ENCODE peak calls at places on chromosome 20, in six cellular contexts. F is endodermal cell, S is mammary epithelial cell, N is uterus, Z is pancreas, J is NT2/D1. M is an unnamed sample.
A peak's percentile ranks its signal among the peaks of the same experiment; 100 is the strongest.

GRCh38 chr20:688809-689208 is 13.2 kb upstream of the SCRT2 start:
- DNase-seq in S (peak; percentile 8), F (peak; percentile 82), J (no peak), Z (no peak), N (no peak), M (no peak)

GRCh38 chr20:57756213-57756612 is 46.4 kb upstream of the PMEPA1 start:
- DNase-seq in N (peak; percentile 1), F (no peak), S (no peak), Z (no peak), J (no peak), M (no peak)

GRCh38 chr20:3080939-3081388 is 3.6 kb downstream of the AVP start:
- DNase-seq in Z (no peak), S (no peak), F (no peak), J (no peak), N (no peak), M (peak; percentile 52)

GRCh38 chr20:45835230-45836224 is 1.9 kb downstream of the SNX21 start:
- DNase-seq in Z (no peak), J (no peak), S (no peak), N (peak; percentile 50), F (no peak), M (no peak)

GRCh38 chr20:20869161-20869560 is 156.7 kb upstream of the RALGAPA2 start:
- DNase-seq in Z (no peak), F (no peak), S (no peak), J (no peak), N (no peak), M (no peak)

GRCh38 chr20:9520096-9520495 is 5.7 kb downstream of the LAMP5 start:
- DNase-seq in J (no peak), N (no peak), F (no peak), Z (no peak), S (no peak), M (no peak)

GRCh38 chr20:38649275-38649891 is 47.8 kb downstream of the ARHGAP40 start:
- DNase-seq in S (no peak), F (peak; percentile 80), N (no peak), Z (no peak), J (peak; percentile 43), M (no peak)

GRCh38 chr20:19354950-19355349 is 142.5 kb downstream of the SLC24A3 start:
- DNase-seq in N (no peak), S (no peak), J (no peak), F (no peak), Z (no peak), M (no peak)

GRCh38 chr20:11469795-11470495 is 447.7 kb upstream of the BTBD3 start:
- DNase-seq in Z (no peak), F (no peak), S (no peak), J (no peak), N (no peak), M (no peak)

GRCh38 chr20:2259731-2260130 is 36.1 kb upstream of the TGM3 start:
- DNase-seq in J (no peak), Z (no peak), S (no peak), F (no peak), N (no peak), M (no peak)

GRCh38 chr20:11849270-11849920 is 68.3 kb upstream of the BTBD3 start:
- DNase-seq in N (no peak), J (no peak), S (no peak), Z (no peak), F (no peak), M (no peak)

GRCh38 chr20:46673394-46674252 is 15.6 kb downstream of the TP53RK start:
- DNase-seq in F (no peak), S (no peak), N (no peak), J (no peak), Z (no peak), M (no peak)

GRCh38 chr20:61520761-61521460 is 268.9 kb downstream of the CDH4 start:
- DNase-seq in S (no peak), F (no peak), N (no peak), Z (no peak), J (no peak), M (no peak)

GRCh38 chr20:62193079-62194025 is 10.5 kb downstream of the MTG2 start:
- DNase-seq in S (no peak), Z (peak; percentile 31), N (no peak), J (no peak), F (peak; percentile 39), M (no peak)

GRCh38 chr20:54891907-54892306 is 416.5 kb downstream of the DOK5 start:
- DNase-seq in N (no peak), J (no peak), Z (no peak), S (no peak), F (no peak), M (no peak)

GRCh38 chr20:33099842-33100538 is 20.5 kb downstream of the BPIFB4 start:
- DNase-seq in Z (no peak), J (no peak), N (no peak), F (no peak), S (peak; percentile 8), M (no peak)

GRCh38 chr20:25296094-25297093 is 48.5 kb downstream of the PYGB start:
- DNase-seq in S (no peak), J (no peak), N (no peak), F (peak; percentile 62), Z (peak; percentile 67), M (peak; percentile 31)

GRCh38 chr20:48750941-48751620 is 76.7 kb downstream of the PREX1 start:
- DNase-seq in J (peak; percentile 88), Z (no peak), S (no peak), N (no peak), F (peak; percentile 95), M (peak; percentile 15)

GRCh38 chr20:14189794-14190402 is 147.5 kb downstream of the FLRT3 start:
- DNase-seq in N (no peak), J (no peak), S (peak; percentile 44), Z (no peak), F (no peak), M (no peak)

GRCh38 chr20:23125625-23126191 is 39.6 kb upstream of the CD93 start:
- DNase-seq in J (no peak), S (no peak), F (no peak), N (no peak), Z (no peak), M (no peak)

GRCh38 chr20:15098351-15098750 is 760.9 kb upstream of the FLRT3 start:
- DNase-seq in F (no peak), N (no peak), J (no peak), S (no peak), Z (no peak), M (no peak)

GRCh38 chr20:57586370-57586793 is 25.5 kb downstream of the PCK1 start:
- DNase-seq in F (no peak), J (no peak), Z (no peak), S (no peak), N (no peak), M (peak; percentile 74)

GRCh38 chr20:62872184-62872862 is 10.7 kb upstream of the TCFL5 start:
- DNase-seq in F (no peak), J (no peak), N (no peak), Z (no peak), S (no peak), M (no peak)

GRCh38 chr20:4959582-4959981 is 41.7 kb downstream of the SLC23A2 start:
- DNase-seq in N (no peak), Z (no peak), J (no peak), S (no peak), F (no peak), M (no peak)

GRCh38 chr20:4957939-4958362 is 43.4 kb downstream of the SLC23A2 start:
- DNase-seq in J (no peak), Z (no peak), S (no peak), N (no peak), F (no peak), M (peak; percentile 88)

GRCh38 chr20:4957187-4957586 is 44.1 kb downstream of the SLC23A2 start:
- DNase-seq in J (no peak), S (no peak), F (no peak), Z (no peak), N (no peak), M (no peak)

GRCh38 chr20:4953881-4954280 is 47.4 kb downstream of the SLC23A2 start:
- DNase-seq in S (no peak), Z (no peak), F (no peak), J (no peak), N (no peak), M (no peak)

GRCh38 chr20:4956200-4956810 is 45.0 kb downstream of the SLC23A2 start:
- DNase-seq in N (no peak), J (peak; percentile 54), F (no peak), S (peak; percentile 34), Z (no peak), M (no peak)
- H3K27me3 ChIP-seq in N (no peaks in the 10 kb centered on the region), J (no peaks in the 10 kb centered on the region), F (no peaks in the 10 kb centered on the region), S (no peaks in the 10 kb centered on the region), Z (no peaks in the 10 kb centered on the region), M (no peaks in the 10 kb centered on the region)

DNA sequence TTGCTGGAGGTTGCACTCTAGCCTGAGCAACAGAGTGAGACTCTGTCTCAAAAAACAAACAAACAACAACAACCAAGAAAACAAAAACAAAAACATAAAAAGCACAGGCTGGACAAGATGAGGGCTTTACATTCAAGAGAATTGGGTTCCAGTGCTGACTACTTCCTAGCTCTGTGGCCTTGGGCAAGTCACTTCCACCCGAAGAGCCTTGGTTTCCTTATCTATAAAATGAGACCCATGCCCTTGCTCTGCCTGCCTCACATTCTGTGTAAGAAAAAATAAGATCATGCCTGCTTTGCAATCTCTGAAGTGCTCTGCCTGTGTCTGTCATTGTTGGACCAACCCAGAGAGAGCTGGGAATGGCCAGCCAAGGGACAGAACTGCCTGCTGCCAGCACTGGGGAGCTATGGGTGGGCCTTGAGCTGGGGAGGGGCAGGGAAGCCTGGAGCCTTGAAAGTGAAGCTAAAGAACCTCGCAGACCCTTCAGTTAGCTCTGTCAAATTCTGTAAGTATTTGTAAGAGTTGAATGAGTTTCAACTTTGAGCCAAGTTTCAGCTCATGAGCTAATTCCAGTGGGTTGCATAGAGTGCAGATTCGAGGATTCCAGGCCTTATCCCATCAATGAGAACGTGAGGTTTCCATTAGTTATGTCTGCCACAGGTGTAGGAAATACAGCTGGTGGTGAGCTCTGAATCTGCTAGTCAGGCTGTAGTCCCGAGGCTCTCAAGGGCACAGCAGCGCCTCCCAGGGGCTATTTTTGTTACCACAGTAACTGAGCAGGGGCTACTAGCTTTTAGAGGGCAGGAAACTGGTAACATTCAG is 93.2 kb downstream of the DLGAP4 start:
- DNase-seq in J (peak; percentile 83), Z (no peak), N (no peak), F (peak; percentile 98), S (peak; percentile 53), M (peak; percentile 8)
- H3K36me3 ChIP-seq in J (no peaks in the 10 kb centered on the region), Z (no peaks in the 10 kb centered on the region), N (no peaks in the 10 kb centered on the region), F (no peaks in the 10 kb centered on the region), S (no peaks in the 10 kb centered on the region), M (no peaks in the 10 kb centered on the region)

GRCh38 chr20:51563597-51564332 is 21.2 kb upstream of the NFATC2 start:
- DNase-seq in N (peak; percentile 75), Z (no peak), S (peak; percentile 54), J (no peak), F (peak; percentile 88), M (peak; percentile 49)
- H3K27me3 ChIP-seq in N (no peaks in the 10 kb centered on the region), Z (no peaks in the 10 kb centered on the region), S (peaks cover 25% of the 10 kb centered on the region), J (peaks cover 49% of the 10 kb centered on the region), F (peaks cover 46% of the 10 kb centered on the region), M (no peaks in the 10 kb centered on the region)

GRCh38 chr20:64031822-64032314 is 4.1 kb upstream of the C20orf204 start:
- DNase-seq in J (no peak), Z (no peak), F (no peak), N (no peak), S (no peak), M (no peak)

GRCh38 chr20:64030371-64031134 is 5.4 kb upstream of the C20orf204 start:
- DNase-seq in N (no peak), J (no peak), S (no peak), Z (no peak), F (no peak), M (no peak)

GRCh38 chr20:64035066-64035932 is 683 bp upstream of the C20orf204 start:
- DNase-seq in N (no peak), J (no peak), S (no peak), F (peak; percentile 66), Z (no peak), M (no peak)

GRCh38 chr20:64033981-64034493 is 1.9 kb upstream of the C20orf204 start:
- DNase-seq in S (no peak), J (no peak), Z (no peak), F (no peak), N (no peak), M (no peak)

GRCh38 chr20:64032706-64033624 is 3.0 kb upstream of the C20orf204 start:
- DNase-seq in F (no peak), Z (no peak), J (no peak), N (no peak), S (no peak), M (no peak)
- H3K36me3 ChIP-seq in F (peaks cover 28% of the 10 kb centered on the region), Z (peaks cover 12% of the 10 kb centered on the region), J (peaks cover 76% of the 10 kb centered on the region), N (no peaks in the 10 kb centered on the region), S (no peaks in the 10 kb centered on the region), M (peaks cover 48% of the 10 kb centered on the region)

M was measured in thyroid gland.